ENCODE peak calls at places on chromosomes 1 and 21, in five cellular contexts. G is psoas muscle, Y is mucosa of descending colon, S is right lobe of liver, W is cardiac muscle cell. K is an unnamed sample.

GRCh38 chr1:223224465-223224864 is 81.4 kb upstream of the TLR5 start:
- DNase-seq in S (no peak), Y (no peak), G (no peak), W (no peak), K (no peak)

GRCh38 chr1:29706936-29707335 is 470.6 kb downstream of the PTPRU start:
- DNase-seq in S (no peak), W (peak), G (peak), Y (no peak), K (no peak)

GRCh38 chr1:180040034-180040433 is 85.4 kb downstream of the CEP350 start:
- DNase-seq in Y (no peak), G (no peak), W (no peak), S (no peak), K (no peak)

GRCh38 chr1:234260578-234260977 is 112.7 kb upstream of the COA6 start:
- DNase-seq in Y (no peak), G (no peak), S (no peak), W (no peak), K (no peak)

GRCh38 chr1:24714859-24715520 is 30.3 kb upstream of the CLIC4 start:
- DNase-seq in W (no peak), G (no peak), S (no peak), Y (no peak), K (no peak)

GRCh38 chr1:44263191-44263944 is 50.1 kb downstream of the DMAP1 start:
- DNase-seq in S (no peak), G (no peak), Y (no peak), W (no peak), K (no peak)

GRCh38 chr1:230728710-230729392 is 14.9 kb upstream of the AGT start:
- DNase-seq in Y (no peak), S (peak), G (no peak), W (no peak), K (peak)

GRCh38 chr1:153929981-153930948 is 7.5 kb upstream of the GATAD2B start:
- DNase-seq in Y (no peak), G (no peak), W (no peak), S (no peak), K (no peak)

GRCh38 chr1:95655321-95656020 is 421.5 kb downstream of the RWDD3 start:
- DNase-seq in Y (no peak), S (no peak), W (no peak), G (no peak), K (no peak)

GRCh38 chr1:145922266-145922665 is 3.7 kb upstream of the PEX11B start:
- DNase-seq in W (no peak), S (no peak), G (no peak), Y (no peak), K (no peak)

GRCh38 chr1:151035167-151035566 is 1.2 kb upstream of the BNIPL start:
- DNase-seq in S (no peak), W (no peak), Y (no peak), G (no peak), K (no peak)

GRCh38 chr1:193614275-193614674 is 427.9 kb upstream of the B3GALT2 start:
- DNase-seq in Y (no peak), G (no peak), W (no peak), S (no peak), K (no peak)

GRCh38 chr1:114485286-114485685 is 25.7 kb downstream of the TRIM33 start:
- DNase-seq in Y (no peak), W (no peak), G (no peak), S (no peak), K (no peak)

GRCh38 chr1:219465247-219466093 is 147.4 kb downstream of the ZC3H11B start:
- DNase-seq in S (no peak), W (no peak), Y (no peak), G (no peak), K (no peak)

GRCh38 chr21:45270306-45270821 is 17.3 kb downstream of the POFUT2 start:
- DNase-seq in W (no peak), Y (peak), S (no peak), G (no peak), K (peak)

GRCh38 chr21:35932232-35932911 is 128.0 kb downstream of the SETD4 start:
- DNase-seq in G (peak), W (peak), S (no peak), Y (no peak), K (no peak)

GRCh38 chr1:231508941-231509340 is 19.5 kb upstream of the TSNAX start:
- DNase-seq in G (no peak), W (no peak), S (no peak), Y (no peak), K (no peak)

GRCh38 chr1:244381887-244382565 is 69.7 kb downstream of the ADSS2 start:
- DNase-seq in Y (no peak), W (no peak), S (no peak), G (no peak), K (no peak)

GRCh38 chr1:79472067-79472656 is 465.6 kb upstream of the ADGRL4 start:
- DNase-seq in W (no peak), G (no peak), Y (no peak), S (no peak), K (no peak)

GRCh38 chr1:111538343-111539035 is 35.1 kb upstream of the ADORA3 start:
- DNase-seq in Y (no peak), S (peak), W (no peak), G (no peak), K (no peak)

GRCh38 chr1:160707171-160708109 is 4.2 kb downstream of the CD48 start:
- DNase-seq in W (no peak), Y (no peak), G (no peak), S (no peak), K (no peak)

GRCh38 chr1:172382406-172382805 is 38.1 kb upstream of the C1orf105 start:
- DNase-seq in Y (no peak), W (no peak), S (no peak), G (no peak), K (no peak)

GRCh38 chr1:41721039-41721438 is 197.7 kb downstream of the HIVEP3 start:
- DNase-seq in W (no peak), S (no peak), G (no peak), Y (no peak), K (no peak)

DNA sequence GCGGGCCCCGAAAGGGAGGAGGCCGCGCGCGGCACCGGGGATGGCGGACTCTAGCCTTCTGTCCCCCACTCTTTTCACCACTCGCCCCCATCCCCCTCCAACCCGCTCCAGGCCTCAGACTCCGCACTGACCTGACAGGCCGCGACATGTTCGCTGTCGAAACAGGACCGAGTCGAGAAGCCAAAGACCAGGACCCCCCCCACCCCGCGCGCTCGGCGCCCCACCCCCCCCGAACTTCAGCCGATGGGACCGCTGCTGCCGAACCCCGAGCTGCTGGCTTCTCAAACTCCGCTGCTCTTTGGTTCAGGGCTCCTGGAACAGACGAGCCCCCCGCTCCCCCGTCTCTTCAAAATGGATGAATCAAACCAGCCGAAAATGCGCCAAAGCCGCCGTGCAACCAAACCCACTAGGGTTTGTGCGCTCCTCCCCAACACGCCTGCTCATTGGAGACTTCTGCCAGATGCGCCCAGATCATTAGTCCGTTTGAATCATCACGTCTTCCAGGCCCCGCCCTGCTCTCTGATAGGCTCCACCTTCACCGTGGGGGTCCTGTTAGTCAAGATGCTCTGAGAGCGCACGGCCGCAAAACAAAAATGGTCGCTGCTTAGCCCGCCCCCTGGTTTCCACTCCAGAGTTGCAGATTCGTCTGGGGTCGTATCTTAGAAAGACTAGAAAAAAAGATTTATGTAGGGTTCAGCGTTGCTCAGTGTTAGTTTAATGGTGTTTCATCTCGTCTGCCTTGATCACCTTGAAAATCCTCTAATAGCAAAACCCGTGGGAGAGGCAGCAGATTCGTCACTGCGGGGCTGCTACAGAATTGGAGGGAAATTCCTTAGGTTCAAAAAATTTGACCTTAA is at the start of gene NUCKS1:
- DNase-seq in W (peak), S (peak), Y (peak), G (peak), K (peak)
- TF ChIP-seq CTCF in W (peak), S (peak), Y (no peak), G (peak), K (peak)

DNA sequence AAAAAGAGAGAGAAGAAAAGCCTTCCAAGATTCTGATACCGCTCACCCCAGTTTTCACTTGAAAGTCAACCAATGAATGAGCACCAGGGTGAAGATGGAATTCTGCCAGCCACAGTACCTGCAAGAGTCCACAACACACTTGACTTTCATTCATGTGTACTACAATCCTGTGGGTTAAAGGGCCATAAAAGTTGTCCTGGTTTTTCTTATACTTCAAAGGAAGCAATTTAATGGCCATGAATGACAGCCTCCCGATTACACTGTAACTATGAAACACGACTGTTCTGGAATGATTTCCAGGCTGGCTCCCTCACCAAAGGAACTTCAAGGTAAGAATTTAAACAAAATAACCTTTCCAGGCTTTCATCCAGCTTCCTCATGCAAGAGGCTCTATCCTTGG is 502.8 kb downstream of the SMYD3 start:
- DNase-seq in G (no peak), W (no peak), Y (no peak), S (no peak), K (no peak)
- TF ChIP-seq CTCF in G (no peak), W (no peak), Y (no peak), S (no peak), K (no peak)

DNA sequence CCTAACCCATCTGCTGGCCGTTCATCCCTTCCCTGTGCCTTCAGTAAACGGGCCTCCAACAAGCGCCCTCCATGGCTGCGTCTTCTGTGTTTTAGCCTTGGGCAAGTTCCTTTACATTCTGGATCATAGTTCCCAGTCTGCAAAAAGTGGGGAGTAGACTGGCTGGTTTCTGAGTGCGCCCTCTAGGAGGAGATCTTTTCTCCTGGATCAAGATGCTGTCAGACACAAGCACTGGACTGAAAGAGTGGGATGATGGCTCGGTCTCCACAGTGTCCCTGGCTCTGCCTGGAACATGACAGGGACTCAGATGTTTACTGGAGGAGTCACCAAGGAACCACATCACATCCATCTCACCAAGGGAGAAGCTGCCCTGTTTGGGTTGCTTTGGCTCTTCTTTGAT is 88.8 kb downstream of the PRDM2 start:
- DNase-seq in W (no peak), Y (no peak), G (no peak), S (no peak), K (no peak)
- TF ChIP-seq CTCF in W (no peak), Y (no peak), G (no peak), S (no peak), K (no peak)

DNA sequence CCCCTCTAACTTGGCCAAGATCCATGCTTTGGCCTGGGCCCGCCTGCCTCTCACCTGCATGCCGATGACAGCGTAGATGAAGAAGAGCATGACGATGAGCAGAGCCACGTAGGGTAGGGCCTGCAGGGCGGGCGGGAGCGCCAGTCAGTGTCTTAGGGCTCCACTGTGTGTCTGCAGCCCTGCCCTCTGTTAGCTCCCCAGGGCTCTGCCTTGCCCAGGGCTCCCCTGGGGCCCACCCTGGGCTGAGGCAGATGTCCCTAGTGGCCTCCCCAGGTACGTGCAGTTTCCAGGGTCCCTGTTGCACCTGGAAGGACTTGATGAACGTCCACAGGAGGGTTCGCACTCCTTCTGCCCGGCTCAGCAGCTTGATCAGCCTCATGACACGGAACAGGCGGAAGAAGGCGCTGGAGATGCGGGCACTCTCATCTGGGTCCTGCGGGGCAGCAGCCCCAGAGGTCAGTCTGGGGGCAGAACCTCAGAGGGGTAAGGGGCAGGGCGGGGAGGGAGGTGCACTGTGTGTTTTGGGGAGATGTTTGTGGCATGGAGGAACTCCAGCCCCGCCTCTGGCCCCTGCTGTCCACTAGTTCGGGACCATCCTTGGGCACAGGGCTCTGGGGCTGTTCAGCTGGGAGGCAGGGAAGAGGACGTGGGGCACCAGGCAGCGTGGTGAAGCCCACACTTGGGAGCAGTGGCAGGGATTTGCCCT is 29.8 kb upstream of the KIF21B start:
- DNase-seq in W (no peak), Y (no peak), S (no peak), G (no peak), K (no peak)
- TF ChIP-seq CTCF in W (no peak), Y (no peak), S (no peak), G (no peak), K (no peak)

K was measured in stomach.